ENCODE peak calls at places on chromosomes 2 and 18, in four cellular contexts. P, F, K and X are unnamed samples.

GRCh38 chr18:33605250-33605649 is 27.2 kb downstream of the ASXL3 start:
- DNase-seq in P (no peak), F (peak; percentile 17), K (no peak), X (no peak)

GRCh38 chr2:223414646-223415045 is 187.5 kb downstream of the SCG2 start:
- DNase-seq in P (peak; percentile 73), F (no peak), K (no peak), X (peak; percentile 7)

GRCh38 chr18:21740474-21740723 is 193 bp upstream of the MIB1 start:
- DNase-seq in P (peak; percentile 99), F (peak; percentile 98), K (no peak), X (peak; percentile 100)

GRCh38 chr2:237351046-237351445 is 62.9 kb downstream of the COL6A3 start:
- DNase-seq in P (no peak), F (no peak), K (no peak), X (no peak)

GRCh38 chr2:58701688-58702301 is 460.7 kb upstream of the FANCL start:
- DNase-seq in P (no peak), F (no peak), K (no peak), X (no peak)

GRCh38 chr2:10532631-10533101 is 84.5 kb upstream of the ODC1 start:
- DNase-seq in P (peak; percentile 53), F (no peak), K (no peak), X (no peak)

GRCh38 chr2:237708491-237708890 is 81.1 kb downstream of the LRRFIP1 start:
- DNase-seq in P (no peak), F (no peak), K (no peak), X (no peak)

GRCh38 chr2:156110890-156111289 is 221.6 kb downstream of the NR4A2 start:
- DNase-seq in P (peak; percentile 20), F (peak; percentile 15), K (peak; percentile 37), X (peak; percentile 17)

GRCh38 chr2:39584283-39584972 is 81.3 kb upstream of the TMEM178A start:
- DNase-seq in P (peak; percentile 86), F (no peak), K (no peak), X (peak; percentile 21)

GRCh38 chr2:148909114-148909513 is 34.1 kb downstream of the KIF5C start:
- DNase-seq in P (peak; percentile 5), F (no peak), K (no peak), X (no peak)

GRCh38 chr18:58868440-58868839 is 3.8 kb downstream of the ZNF532 start:
- DNase-seq in P (no peak), F (no peak), K (no peak), X (no peak)

GRCh38 chr2:206716607-206717006 is 1.6 kb downstream of the DYTN start:
- DNase-seq in P (no peak), F (no peak), K (no peak), X (no peak)

GRCh38 chr2:110946892-110947291 is 173.8 kb upstream of the BCL2L11 start:
- DNase-seq in P (no peak), F (no peak), K (no peak), X (no peak)

GRCh38 chr2:144890828-144891227 is 370.9 kb upstream of the ZEB2 start:
- DNase-seq in P (peak; percentile 51), F (peak; percentile 68), K (peak; percentile 37), X (peak; percentile 4)

GRCh38 chr18:58535340-58536186 is 93.3 kb downstream of the ALPK2 start:
- DNase-seq in P (peak; percentile 22), F (no peak), K (no peak), X (no peak)

GRCh38 chr2:230968921-230969672 is 26.8 kb upstream of the SPATA3 start:
- DNase-seq in P (peak; percentile 42), F (no peak), K (no peak), X (no peak)

GRCh38 chr2:80302465-80303005 is 2.0 kb downstream of the LRRTM1 start:
- DNase-seq in P (no peak), F (no peak), K (no peak), X (no peak)

GRCh38 chr2:149399934-149400615 is 69.7 kb downstream of the LYPD6 start:
- DNase-seq in P (no peak), F (no peak), K (no peak), X (no peak)

GRCh38 chr18:285817-286216 is 18.0 kb upstream of the THOC1 start:
- DNase-seq in P (no peak), F (no peak), K (no peak), X (no peak)

GRCh38 chr18:46679846-46680598 is 23.0 kb upstream of the LOXHD1 start:
- DNase-seq in P (no peak), F (no peak), K (no peak), X (no peak)

GRCh38 chr2:219675206-219675605 is 47.8 kb downstream of the SLC4A3 start:
- DNase-seq in P (no peak), F (no peak), K (no peak), X (no peak)

GRCh38 chr2:7706791-7707190 is 789.6 kb downstream of the RNF144A start:
- DNase-seq in P (peak; percentile 40), F (no peak), K (no peak), X (no peak)

GRCh38 chr2:158497486-158497885 is 40.7 kb downstream of the PKP4 start:
- DNase-seq in P (peak; percentile 39), F (no peak), K (no peak), X (no peak)

GRCh38 chr2:233556756-233557736 is 9.5 kb downstream of the USP40 start:
- DNase-seq in P (peak; percentile 61), F (peak; percentile 63), K (no peak), X (peak; percentile 9)

GRCh38 chr2:238846503-238847431 is 1.1 kb upstream of the TWIST2 start:
- DNase-seq in P (peak; percentile 74), F (no peak), K (no peak), X (peak; percentile 42)

GRCh38 chr18:70234667-70235459 is 29.4 kb upstream of the RTTN start:
- DNase-seq in P (peak; percentile 79), F (no peak), K (no peak), X (no peak)

GRCh38 chr2:145166716-145167115 is 646.8 kb upstream of the ZEB2 start:
- DNase-seq in P (peak; percentile 9), F (no peak), K (no peak), X (no peak)

GRCh38 chr2:36512705-36513104 is 85.3 kb downstream of the FEZ2 start:
- DNase-seq in P (no peak), F (no peak), K (no peak), X (peak; percentile 31)

GRCh38 chr2:8543412-8544167 is 138.3 kb upstream of the ID2 start:
- DNase-seq in P (peak; percentile 94), F (peak; percentile 91), K (no peak), X (no peak)

GRCh38 chr2:217943379-217944321 is 59.1 kb downstream of the TNS1 start:
- DNase-seq in P (peak; percentile 85), F (no peak), K (peak; percentile 4), X (peak; percentile 93)

GRCh38 chr18:59502222-59502898 is 143.3 kb upstream of the LMAN1 start:
- DNase-seq in P (peak; percentile 88), F (no peak), K (no peak), X (peak; percentile 81)

GRCh38 chr18:3709166-3709565 is 259.2 kb downstream of the TGIF1 start:
- DNase-seq in P (no peak), F (no peak), K (no peak), X (no peak)
- H3K27ac ChIP-seq in P (no peak overlapping the region), F (no peak overlapping the region), K (no peak overlapping the region), X (no peak overlapping the region)

GRCh38 chr2:171347158-171347557 is 86.6 kb downstream of the METTL8 start:
- DNase-seq in P (peak; percentile 4), F (peak; percentile 21), K (no peak), X (no peak)

GRCh38 chr2:171345971-171346722 is 87.6 kb downstream of the METTL8 start:
- DNase-seq in P (no peak), F (no peak), K (no peak), X (no peak)

GRCh38 chr2:171348056-171348455 is 85.7 kb downstream of the METTL8 start:
- DNase-seq in P (no peak), F (no peak), K (no peak), X (no peak)

GRCh38 chr2:171346723-171347104 is 87.1 kb downstream of the METTL8 start:
- DNase-seq in P (no peak), F (no peak), K (no peak), X (no peak)

DNA sequence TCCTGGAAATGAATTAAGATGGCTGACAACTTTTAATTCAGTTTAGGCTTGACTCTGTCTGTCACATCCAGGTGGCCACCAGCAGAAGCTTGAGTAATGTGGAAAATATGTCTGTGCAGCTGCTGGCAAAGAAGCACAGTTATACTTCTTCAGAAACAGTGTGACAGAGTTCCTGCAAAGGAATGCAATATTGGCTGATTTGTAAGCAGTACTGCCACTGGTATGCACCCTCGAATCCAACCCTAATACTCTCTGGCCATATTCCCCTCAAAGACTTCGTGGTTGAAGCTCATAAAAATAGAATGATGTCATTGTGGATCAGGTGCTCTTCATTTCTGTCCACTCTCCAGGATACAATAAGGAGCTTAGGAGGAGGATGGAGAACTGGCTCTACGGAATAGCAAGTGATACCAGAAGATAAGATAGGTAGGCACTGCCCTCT is 86.2 kb downstream of the METTL8 start:
- DNase-seq in P (peak; percentile 81), F (peak; percentile 67), K (peak; percentile 28), X (peak; percentile 9)
- H2AFZ ChIP-seq in P (peak overlapping the region; percentile 22), F (peak overlapping the region; percentile 48), K (no peak overlapping the region), X (no peak overlapping the region)

GRCh38 chr18:79469751-79470150 is 74.0 kb downstream of the NFATC1 start:
- DNase-seq in P (no peak), F (no peak), K (no peak), X (no peak)

GRCh38 chr18:79471048-79471447 is 75.3 kb downstream of the NFATC1 start:
- DNase-seq in P (no peak), F (no peak), K (no peak), X (no peak)

GRCh38 chr18:79470547-79470946 is 74.8 kb downstream of the NFATC1 start:
- DNase-seq in P (no peak), F (no peak), K (no peak), X (no peak)

GRCh38 chr18:79472176-79472575 is 76.4 kb downstream of the NFATC1 start:
- DNase-seq in P (no peak), F (no peak), K (no peak), X (no peak)

DNA sequence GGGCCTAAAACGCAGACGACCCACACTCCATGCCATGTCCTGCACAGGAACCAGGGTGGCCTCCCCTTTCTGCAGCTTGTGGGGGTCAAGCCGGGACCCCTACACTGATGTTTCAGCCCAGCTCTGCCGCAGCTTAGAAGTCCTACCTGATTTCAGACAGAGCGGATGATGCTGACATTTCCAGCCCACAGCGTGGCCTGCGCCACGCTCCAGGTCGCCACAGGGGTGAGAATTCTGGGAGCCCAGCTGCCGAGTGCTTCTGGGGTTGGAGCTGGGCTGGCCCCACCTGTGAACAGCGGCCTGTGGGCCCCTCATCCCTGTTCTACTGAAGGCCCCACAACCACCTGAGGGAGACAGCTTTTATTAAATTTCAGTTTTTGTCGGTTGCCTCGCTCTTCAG is 77.2 kb downstream of the NFATC1 start:
- DNase-seq in P (no peak), F (no peak), K (no peak), X (no peak)
- TF ChIP-seq EZH2phosphoT487 in P (no peak), F (no peak), K (no peak), X (no peak)

DNA sequence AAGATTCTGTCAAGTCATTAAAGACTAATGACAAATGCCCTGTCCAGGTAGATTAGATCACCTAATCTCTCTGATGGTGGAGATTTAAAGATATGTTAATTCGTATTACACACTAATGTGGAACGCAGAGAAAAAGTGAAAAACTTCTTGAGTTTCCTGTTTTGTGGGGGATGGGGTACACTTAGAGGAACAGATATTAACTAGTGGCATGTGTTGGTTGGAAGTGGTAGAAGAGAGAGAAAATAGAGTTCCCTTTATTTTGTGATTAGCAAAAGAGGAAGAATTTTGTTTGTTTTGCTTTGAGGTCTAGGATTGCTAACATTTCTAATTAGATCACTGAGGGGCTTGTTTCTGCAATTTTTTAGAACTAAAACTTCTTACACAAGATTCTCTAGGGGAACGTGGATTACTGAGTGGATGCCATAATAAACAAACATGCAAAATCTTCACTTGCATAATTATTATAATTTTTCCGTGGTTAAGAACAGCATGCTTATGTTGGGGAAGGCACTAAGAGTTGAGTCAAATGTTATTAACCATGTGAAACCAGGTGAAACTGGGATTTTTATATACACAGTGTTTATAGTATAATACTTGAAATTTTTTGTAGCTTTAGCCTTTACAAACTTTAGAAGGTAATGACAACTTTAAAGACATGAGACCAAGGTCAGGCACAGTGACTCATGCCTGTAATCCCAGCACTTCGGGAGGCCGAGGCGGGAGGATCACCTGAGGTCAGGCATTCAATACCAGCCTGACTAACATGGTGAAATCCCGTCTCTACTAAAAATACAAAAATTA is 97.4 kb upstream of the STK17B start:
- DNase-seq in P (no peak), F (peak; percentile 48), K (no peak), X (no peak)
- H3K27ac ChIP-seq in P (no peak overlapping the region), F (peak overlapping the region; percentile 66), K (no peak overlapping the region), X (peak overlapping the region; percentile 24)